ENCODE peak calls at places on chromosomes 5 and 9, in four cellular contexts. T is astrocyte, F is dorsolateral prefrontal cortex, I is foreskin fibroblast. H is an unnamed sample.

GRCh38 chr5:62144395-62145022 is 161.5 kb upstream of the KIF2A start:
- DNase-seq in T (peak; percentile 41), F (peak; percentile 46), I (peak; percentile 57), H (no peak)

GRCh38 chr5:170120576-170120975 is 14.9 kb downstream of the FOXI1 start:
- DNase-seq in F (no peak), T (peak; percentile 69), I (peak; percentile 87), H (no peak)

GRCh38 chr9:128043467-128043868 is 23.7 kb downstream of the NAIF1 start:
- DNase-seq in I (no peak), T (no peak), F (no peak), H (no peak)

GRCh38 chr5:86917117-86917579 is 299.4 kb downstream of the COX7C start:
- DNase-seq in T (peak; percentile 35), I (peak; percentile 46), F (no peak), H (no peak)

GRCh38 chr5:41270423-41271251 is 57.3 kb upstream of the C6 start:
- DNase-seq in I (peak; percentile 69), F (peak; percentile 67), T (peak; percentile 51), H (no peak)

GRCh38 chr9:4258321-4259093 is 41.4 kb downstream of the GLIS3 start:
- DNase-seq in I (peak; percentile 48), F (no peak), T (peak; percentile 83), H (no peak)

GRCh38 chr5:144377207-144377606 is 206.5 kb downstream of the KCTD16 start:
- DNase-seq in I (no peak), T (no peak), F (no peak), H (no peak)

GRCh38 chr9:109319631-109320233 is 1.1 kb downstream of the EPB41L4B start:
- DNase-seq in I (no peak), T (no peak), F (no peak), H (no peak)

GRCh38 chr5:1521671-1522600 is 1.8 kb downstream of the LPCAT1 start:
- DNase-seq in T (peak; percentile 70), F (peak; percentile 19), I (peak; percentile 93), H (no peak)

GRCh38 chr9:121871431-121872025 is 220.1 kb downstream of the DAB2IP start:
- DNase-seq in I (peak; percentile 48), T (peak; percentile 62), F (no peak), H (no peak)

GRCh38 chr5:120479066-120479465 is 15.0 kb downstream of the PRR16 start:
- DNase-seq in F (no peak), I (peak; percentile 73), T (peak; percentile 36), H (no peak)

GRCh38 chr9:109097156-109097555 is 22.6 kb downstream of the TMEM245 start:
- DNase-seq in T (no peak), F (no peak), I (no peak), H (no peak)

GRCh38 chr9:101342595-101342994 is 42.2 kb downstream of the BAAT start:
- DNase-seq in F (no peak), T (no peak), I (no peak), H (no peak)

GRCh38 chr9:136047076-136047774 is 47.9 kb downstream of the NACC2 start:
- DNase-seq in F (no peak), I (no peak), T (no peak), H (no peak)

GRCh38 chr9:93185261-93186150 is 1.6 kb downstream of the WNK2 start:
- DNase-seq in F (no peak), T (no peak), I (no peak), H (no peak)

GRCh38 chr9:16258708-16259107 is 611.8 kb downstream of the BNC2 start:
- DNase-seq in F (no peak), T (no peak), I (no peak), H (no peak)

GRCh38 chr9:105055922-105056321 is 128.0 kb upstream of the ABCA1 start:
- DNase-seq in I (peak; percentile 63), F (no peak), T (peak; percentile 70), H (no peak)

GRCh38 chr5:5139358-5140050 is 626 bp upstream of the ADAMTS16 start:
- DNase-seq in I (peak; percentile 7), F (no peak), T (no peak), H (no peak)

GRCh38 chr5:23084815-23085214 is 231.7 kb upstream of the CDH12 start:
- DNase-seq in I (no peak), T (no peak), F (no peak), H (no peak)

GRCh38 chr5:145681686-145682085 is 153.5 kb downstream of the PRELID2 start:
- DNase-seq in F (peak; percentile 63), I (peak; percentile 85), T (peak; percentile 57), H (no peak)

GRCh38 chr5:104573979-104574709 is 1011.6 kb upstream of the NUDT12 start:
- DNase-seq in I (no peak), F (no peak), T (no peak), H (no peak)

GRCh38 chr9:135968083-135968476 is 6.9 kb upstream of the UBAC1 start:
- DNase-seq in T (no peak), F (no peak), I (no peak), H (no peak)

GRCh38 chr9:113929634-113930092 is 53.6 kb downstream of the ZNF618 start:
- DNase-seq in I (peak; percentile 79), T (peak; percentile 86), F (no peak), H (no peak)

GRCh38 chr5:42759456-42759855 is 2.8 kb downstream of the CCDC152 start:
- DNase-seq in F (no peak), T (no peak), I (peak; percentile 7), H (no peak)

GRCh38 chr5:72531496-72532190 is 24.4 kb upstream of the ZNF366 start:
- DNase-seq in F (no peak), I (peak; percentile 75), T (no peak), H (no peak)
- TF ChIP-seq CTCF in F (no peak), I (no peak), T (no peak), H (no peak)

GRCh38 chr5:175847503-175847902 is 23.9 kb upstream of the CPLX2 start:
- DNase-seq in T (no peak), I (peak; percentile 24), F (no peak), H (no peak)
- TF ChIP-seq CTCF in T (peak; percentile 8), I (no peak), F (no peak), H (peak; percentile 31)

DNA sequence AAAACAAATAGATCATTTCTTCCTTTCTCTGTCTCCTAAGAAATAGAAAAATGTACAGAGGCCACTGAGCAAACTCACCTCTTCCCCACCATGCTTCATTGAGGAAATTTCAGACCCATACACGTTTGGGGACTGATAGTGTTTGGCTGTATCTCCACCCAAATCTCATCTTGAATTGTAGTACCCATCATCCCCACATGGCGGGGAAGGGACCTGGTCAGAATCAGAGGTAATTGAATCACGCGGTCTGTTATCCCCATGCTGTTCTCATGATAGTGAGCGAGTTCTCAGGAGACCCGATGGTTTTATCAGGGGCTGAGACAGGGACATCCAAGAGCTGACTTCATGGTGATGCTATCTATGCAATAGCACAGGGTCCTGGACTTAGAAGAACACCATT is 1655.8 kb downstream of the MAT2B start:
- DNase-seq in F (no peak), I (no peak), T (no peak), H (no peak)
- TF ChIP-seq CTCF in F (no peak), I (no peak), T (no peak), H (no peak)

GRCh38 chr5:133025804-133026663 is at the start of gene ZCCHC10:
- DNase-seq in T (peak; percentile 83), I (peak; percentile 97), F (peak; percentile 86), H (peak; percentile 73)

GRCh38 chr5:133029321-133029720 is 3.0 kb upstream of the ZCCHC10 start:
- DNase-seq in T (no peak), I (no peak), F (no peak), H (no peak)

GRCh38 chr5:133030343-133031005 is 4.1 kb upstream of the ZCCHC10 start:
- DNase-seq in F (no peak), T (no peak), I (no peak), H (no peak)

DNA sequence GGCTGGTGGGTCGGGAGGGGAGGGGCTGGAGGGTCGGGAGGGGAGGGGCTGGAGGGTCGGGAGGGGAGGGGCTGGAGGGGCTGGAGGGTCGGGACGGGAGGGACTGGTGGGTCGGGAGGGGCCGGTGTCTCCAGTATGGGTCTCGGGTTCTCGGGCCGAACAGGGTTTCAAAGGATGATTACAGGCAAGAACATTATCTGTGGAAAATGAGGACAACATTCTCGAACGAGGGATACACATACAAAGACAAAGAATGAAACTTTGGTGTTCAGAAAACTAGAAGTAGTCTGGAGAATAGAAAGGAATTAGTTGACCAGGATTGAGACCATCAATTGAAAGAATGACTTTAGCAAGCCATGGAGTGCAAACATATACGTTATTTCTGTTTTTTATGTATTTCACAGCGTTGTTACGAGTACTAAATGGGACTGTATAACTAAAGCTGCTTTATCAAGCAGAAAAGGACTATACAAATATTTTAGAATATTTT is 360 bp upstream of the ZCCHC10 start:
- DNase-seq in I (no peak), F (no peak), T (no peak), H (no peak)
- TF ChIP-seq CTCF in I (no peak), F (no peak), T (no peak), H (no peak)

GRCh38 chr9:129626079-129626943 is at the start of gene NTMT1:
- DNase-seq in I (peak; percentile 94), T (peak; percentile 51), F (peak; percentile 90), H (peak; percentile 92)
- TF ChIP-seq CTCF in I (no peak), T (no peak), F (peak; percentile 17), H (no peak)

DNA sequence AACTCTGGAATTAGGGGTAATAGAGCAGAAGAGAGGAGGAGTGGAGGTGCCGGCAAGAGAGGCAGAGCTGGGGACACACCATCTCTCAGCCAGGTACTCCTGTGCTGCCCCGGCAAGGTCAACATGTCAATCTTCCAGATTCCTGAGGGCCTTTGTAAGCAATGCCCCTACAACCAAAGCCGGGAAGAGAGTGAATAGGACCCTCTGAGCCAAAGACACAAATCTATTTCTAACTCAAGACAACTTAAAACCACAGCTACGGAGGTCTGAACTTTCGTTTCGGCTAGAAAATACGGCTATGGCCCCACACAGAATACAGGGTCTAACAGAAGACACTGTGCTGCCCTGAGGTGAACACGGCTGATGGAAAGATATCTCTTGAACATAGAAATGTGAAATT is 66.6 kb downstream of the SERINC5 start:
- DNase-seq in T (no peak), F (no peak), I (no peak), H (no peak)
- TF ChIP-seq CTCF in T (no peak), F (no peak), I (no peak), H (no peak)

GRCh38 chr5:171946382-171946781 is 60.1 kb downstream of the FBXW11 start:
- DNase-seq in F (no peak), I (no peak), T (no peak), H (no peak)
- TF ChIP-seq CTCF in F (no peak), I (no peak), T (peak; percentile 5), H (no peak)

GRCh38 chr9:95087659-95088242 is 229.8 kb downstream of the FANCC start:
- DNase-seq in I (no peak), F (peak; percentile 25), T (no peak), H (no peak)
- TF ChIP-seq CTCF in I (no peak), F (no peak), T (no peak), H (no peak)

DNA sequence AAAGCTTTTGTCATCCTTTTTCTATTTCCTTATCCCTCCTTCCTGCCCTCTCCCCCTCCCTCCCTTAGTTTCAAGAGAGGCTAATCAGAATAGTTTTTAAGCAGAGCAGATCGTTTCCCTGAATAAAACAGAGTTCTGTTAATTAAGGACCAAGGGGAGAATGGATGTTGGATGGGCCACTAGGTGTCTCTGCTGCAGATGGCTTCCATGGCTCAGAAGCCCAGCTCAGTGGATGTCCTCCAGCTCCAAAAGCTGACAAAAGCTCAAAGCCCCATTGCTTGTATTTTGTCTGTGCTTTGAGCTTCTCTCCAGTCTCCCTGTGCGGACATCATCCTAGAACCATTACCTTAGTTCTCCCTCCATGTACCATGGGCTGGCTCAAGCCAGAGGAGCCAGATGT is 21.0 kb upstream of the NPR3 start:
- DNase-seq in I (peak; percentile 31), F (no peak), T (no peak), H (no peak)
- TF ChIP-seq CTCF in I (peak; percentile 38), F (no peak), T (peak; percentile 3), H (no peak)

H was measured in D721Med.